ENCODE peak calls at places on chromosome 18, in four cellular contexts. N is PC-9, D is upper lobe of right lung, J is cardiac fibroblast. M is an unnamed sample.

GRCh38 chr18:26465431-26465830 is 82.9 kb downstream of the KCTD1 start:
- DNase-seq in N (no peak), D (no peak), J (no peak), M (no peak)

GRCh38 chr18:45722899-45723298 is 1.1 kb upstream of the SLC14A1 start:
- DNase-seq in D (peak; percentile 87), N (peak; percentile 73), J (peak; percentile 68), M (peak; percentile 49)

GRCh38 chr18:46624127-46624526 is 32.9 kb downstream of the LOXHD1 start:
- DNase-seq in N (no peak), D (no peak), J (no peak), M (no peak)

GRCh38 chr18:61336766-61337165 is 3.5 kb downstream of the CDH20 start:
- DNase-seq in D (no peak), N (no peak), J (no peak), M (no peak)

GRCh38 chr18:50194623-50195532 is at the start of gene MYO5B:
- DNase-seq in J (no peak), D (peak; percentile 93), N (peak; percentile 86), M (no peak)

GRCh38 chr18:79186649-79187048 is 117.5 kb downstream of the ATP9B start:
- DNase-seq in J (no peak), D (no peak), N (no peak), M (no peak)

GRCh38 chr18:28175047-28175929 is 1.6 kb downstream of the CDH2 start:
- DNase-seq in N (no peak), J (peak; percentile 58), D (no peak), M (no peak)

GRCh38 chr18:58387716-58388115 is 241.2 kb downstream of the ALPK2 start:
- DNase-seq in J (no peak), D (no peak), N (no peak), M (no peak)

GRCh38 chr18:23668731-23669130 is 6.0 kb upstream of the ANKRD29 start:
- DNase-seq in D (no peak), N (no peak), J (no peak), M (no peak)

GRCh38 chr18:79935499-79935898 is 16.0 kb downstream of the SLC66A2 start:
- DNase-seq in N (no peak), D (no peak), J (no peak), M (no peak)

GRCh38 chr18:48607049-48607984 is 68.5 kb downstream of the CTIF start:
- DNase-seq in N (peak; percentile 36), J (peak; percentile 89), D (no peak), M (no peak)
- H3K4me3 ChIP-seq in N (no peak overlapping the region), J (no peak overlapping the region), D (no peak overlapping the region), M (no peak overlapping the region)

GRCh38 chr18:22182884-22183610 is 13.7 kb downstream of the GATA6 start:
- DNase-seq in N (no peak), J (peak; percentile 23), D (no peak), M (no peak)

GRCh38 chr18:22185298-22185697 is 15.9 kb downstream of the GATA6 start:
- DNase-seq in D (no peak), N (no peak), J (peak; percentile 59), M (no peak)

GRCh38 chr18:22183647-22184161 is 14.3 kb downstream of the GATA6 start:
- DNase-seq in N (no peak), J (no peak), D (no peak), M (no peak)

GRCh38 chr18:22186484-22186971 is 17.1 kb downstream of the GATA6 start:
- DNase-seq in N (no peak), D (no peak), J (no peak), M (no peak)

GRCh38 chr18:22185723-22186386 is 16.5 kb downstream of the GATA6 start:
- DNase-seq in N (no peak), J (no peak), D (no peak), M (no peak)
- H3K4me3 ChIP-seq in N (no peak overlapping the region), J (no peak overlapping the region), D (no peak overlapping the region), M (no peak overlapping the region)

GRCh38 chr18:31206787-31207381 is 44.2 kb upstream of the DSC1 start:
- DNase-seq in D (peak; percentile 86), J (peak; percentile 5), N (peak; percentile 78), M (peak; percentile 86)

GRCh38 chr18:31204833-31205232 is 42.2 kb upstream of the DSC1 start:
- DNase-seq in N (no peak), D (no peak), J (no peak), M (no peak)

GRCh38 chr18:31205273-31205672 is 42.6 kb upstream of the DSC1 start:
- DNase-seq in J (no peak), N (no peak), D (no peak), M (no peak)

GRCh38 chr18:31204169-31204568 is 41.5 kb upstream of the DSC1 start:
- DNase-seq in J (no peak), D (no peak), N (no peak), M (no peak)

GRCh38 chr18:31206064-31206463 is 43.4 kb upstream of the DSC1 start:
- DNase-seq in N (no peak), J (no peak), D (no peak), M (no peak)
- H3K4me3 ChIP-seq in N (no peak overlapping the region), J (no peak overlapping the region), D (peak overlapping the region; percentile 13), M (no peak overlapping the region)

GRCh38 chr18:3593904-3594759 is 144.2 kb downstream of the TGIF1 start:
- DNase-seq in D (peak; percentile 86), J (peak; percentile 99), N (peak; percentile 91), M (peak; percentile 90)

GRCh38 chr18:3595282-3596273 is 145.6 kb downstream of the TGIF1 start:
- DNase-seq in N (peak; percentile 80), J (peak; percentile 95), D (no peak), M (peak; percentile 99)

GRCh38 chr18:3593381-3593903 is 143.5 kb downstream of the TGIF1 start:
- DNase-seq in N (no peak), D (no peak), J (no peak), M (peak; percentile 77)

GRCh38 chr18:3596324-3597158 is 146.6 kb downstream of the TGIF1 start:
- DNase-seq in N (peak; percentile 73), J (peak; percentile 48), D (peak; percentile 72), M (no peak)

GRCh38 chr18:3594760-3595241 is 144.8 kb downstream of the TGIF1 start:
- DNase-seq in J (peak; percentile 78), D (no peak), N (no peak), M (no peak)
- H3K4me3 ChIP-seq in J (peak overlapping the region; percentile 44), D (peak overlapping the region; percentile 60), N (peak overlapping the region; percentile 69), M (peak overlapping the region; percentile 44)

GRCh38 chr18:59959606-59960005 is 59.8 kb downstream of the PMAIP1 start:
- DNase-seq in D (no peak), N (no peak), J (no peak), M (no peak)
- H3K4me3 ChIP-seq in D (no peak overlapping the region), N (no peak overlapping the region), J (no peak overlapping the region), M (no peak overlapping the region)

GRCh38 chr18:73983970-73984369 is 163.7 kb downstream of the FBXO15 start:
- DNase-seq in J (no peak), D (no peak), N (no peak), M (no peak)
- H3K4me3 ChIP-seq in J (no peak overlapping the region), D (no peak overlapping the region), N (no peak overlapping the region), M (no peak overlapping the region)

GRCh38 chr18:9140381-9140780 is 3.8 kb downstream of the ANKRD12 start:
- DNase-seq in D (no peak), N (no peak), J (no peak), M (no peak)
- H3K4me3 ChIP-seq in D (peak overlapping the region; percentile 76), N (no peak overlapping the region), J (no peak overlapping the region), M (no peak overlapping the region)

DNA sequence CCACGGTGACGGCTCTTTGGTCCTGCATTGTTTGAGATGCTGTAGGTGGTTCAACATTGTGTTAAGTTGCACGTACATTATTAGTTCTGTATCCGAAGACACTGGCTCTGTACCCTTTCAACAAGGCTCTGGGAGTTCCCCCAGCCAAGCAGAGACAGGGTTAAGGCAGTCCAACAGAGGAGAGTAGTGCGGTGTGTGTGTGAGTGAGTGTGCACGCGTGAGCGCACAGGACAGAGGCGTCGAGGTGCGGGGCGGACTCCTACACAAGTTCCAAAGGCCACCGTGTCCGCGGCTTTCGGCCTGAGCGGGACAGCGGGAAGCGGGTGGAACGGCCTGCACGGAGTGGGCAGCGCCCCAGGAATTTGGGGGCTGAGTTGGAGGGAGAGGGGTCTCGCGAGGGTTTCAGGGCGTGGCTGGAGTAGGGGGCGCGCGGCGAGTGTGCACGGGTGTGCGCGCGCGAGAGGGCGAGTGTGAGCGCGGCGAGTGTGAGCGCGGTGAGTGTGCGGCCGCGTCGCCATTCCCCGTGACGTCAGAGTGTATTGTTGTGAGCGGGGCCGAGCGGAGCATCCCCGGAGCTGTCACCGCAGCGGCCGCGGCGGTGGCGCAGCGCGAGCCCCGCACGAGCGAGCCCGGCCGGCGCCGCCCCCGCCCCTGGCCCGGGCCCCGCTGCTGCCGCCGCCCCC is at the start of gene ASXL3:
- DNase-seq in D (peak; percentile 65), N (no peak), J (peak; percentile 5), M (peak; percentile 1)
- H3K4me3 ChIP-seq in D (peak within 1 kb of the TSS; percentile 58), N (no peak within 1 kb of the TSS), J (peak within 1 kb of the TSS; percentile 63), M (peak within 1 kb of the TSS; percentile 83)

GRCh38 chr18:63315879-63316278 is 3.7 kb downstream of the BCL2 start:
- DNase-seq in D (no peak), N (no peak), J (no peak), M (no peak)
- H3K4me3 ChIP-seq in D (peak overlapping the region; percentile 84), N (no peak overlapping the region), J (no peak overlapping the region), M (no peak overlapping the region)

GRCh38 chr18:9109523-9109922 is 7.0 kb downstream of the NDUFV2 start:
- DNase-seq in D (no peak), N (no peak), J (peak; percentile 56), M (no peak)

GRCh38 chr18:9108911-9109310 is 6.4 kb downstream of the NDUFV2 start:
- DNase-seq in D (no peak), J (no peak), N (no peak), M (no peak)

GRCh38 chr18:9105420-9105819 is 2.9 kb downstream of the NDUFV2 start:
- DNase-seq in D (no peak), N (no peak), J (no peak), M (no peak)

GRCh38 chr18:9106094-9106493 is 3.6 kb downstream of the NDUFV2 start:
- DNase-seq in J (no peak), D (no peak), N (no peak), M (no peak)

DNA sequence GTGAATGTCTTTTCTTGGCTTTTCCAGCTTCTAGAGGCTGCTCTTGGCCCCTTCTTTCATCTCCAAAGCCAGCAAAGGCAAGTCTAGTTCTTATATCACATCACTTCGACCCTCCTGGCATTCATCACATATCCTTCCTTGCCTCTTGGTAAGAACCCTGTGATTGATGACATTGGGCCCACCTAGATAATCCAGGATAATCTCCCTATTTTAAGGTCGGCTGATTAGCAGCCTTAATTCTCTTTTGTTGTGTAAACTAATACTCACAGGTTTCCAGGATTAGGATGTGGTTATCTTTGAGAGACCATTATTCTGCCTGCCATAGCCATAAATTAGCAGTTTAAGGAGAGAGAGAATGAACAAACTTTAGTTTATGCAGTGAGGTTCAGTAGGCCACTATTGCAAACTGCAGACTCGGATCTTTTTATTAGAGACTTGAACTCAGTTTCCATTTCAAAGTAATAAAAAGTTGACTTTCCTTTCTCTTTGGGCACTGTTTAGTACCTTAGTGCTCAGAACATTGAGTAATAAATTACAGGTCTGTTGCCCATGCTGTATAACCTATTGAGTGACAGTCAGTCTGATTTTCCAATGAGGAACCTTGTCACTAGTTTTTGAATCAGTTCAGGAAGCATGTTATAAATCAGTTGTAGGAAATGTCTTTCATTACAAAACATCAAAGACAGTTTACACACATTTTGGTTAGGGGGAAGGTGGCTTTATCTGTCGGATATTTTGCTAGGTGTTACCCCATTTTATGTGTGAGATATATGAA is 4.5 kb downstream of the NDUFV2 start:
- DNase-seq in N (no peak), J (no peak), D (no peak), M (no peak)
- H3K4me3 ChIP-seq in N (no peak overlapping the region), J (no peak overlapping the region), D (no peak overlapping the region), M (no peak overlapping the region)